ENCODE peak calls at places on chromosomes 6 and 20, in four cellular contexts. S is H1, U is HCT116, E is K562. T is an unnamed sample.

GRCh38 chr20:48916699-48917098 is 4.8 kb upstream of the ARFGEF2 start:
- DNase-seq in S (no peak), U (no peak), E (no peak), T (no peak)

GRCh38 chr6:129863664-129864063 is 2.5 kb upstream of the TMEM244 start:
- DNase-seq in S (no peak), U (peak; percentile 77), E (no peak), T (no peak)

GRCh38 chr6:139841794-139842215 is 467.4 kb upstream of the CITED2 start:
- DNase-seq in S (no peak), U (no peak), E (no peak), T (no peak)

GRCh38 chr20:58131111-58131510 is 97.3 kb downstream of the ANKRD60 start:
- DNase-seq in S (no peak), U (no peak), E (no peak), T (no peak)

GRCh38 chr6:137926207-137926731 is 59.2 kb downstream of the TNFAIP3 start:
- DNase-seq in S (peak; percentile 23), U (peak; percentile 38), E (peak; percentile 57), T (no peak)

GRCh38 chr20:5848711-5849505 is 98.7 kb downstream of the SHLD1 start:
- DNase-seq in S (no peak), U (no peak), E (no peak), T (no peak)

GRCh38 chr6:140846518-140847277 is 1286.0 kb upstream of the GJE1 start:
- DNase-seq in S (no peak), U (no peak), E (no peak), T (no peak)

GRCh38 chr6:3887150-3887700 is 38.1 kb downstream of the FAM50B start:
- DNase-seq in S (no peak), U (no peak), E (no peak), T (peak; percentile 57)

GRCh38 chr20:41178495-41178894 is 41.2 kb downstream of the PLCG1 start:
- DNase-seq in S (no peak), U (no peak), E (no peak), T (no peak)

GRCh38 chr6:30238178-30238795 is 25.1 kb upstream of the TRIM26 start:
- DNase-seq in S (no peak), U (peak; percentile 27), E (peak; percentile 65), T (peak; percentile 60)

GRCh38 chr20:25072226-25072811 is 9.6 kb downstream of the VSX1 start:
- DNase-seq in S (no peak), U (no peak), E (no peak), T (no peak)
- TF ChIP-seq FOSL1 in S (no peak), U (no peak), E (no peak), T (no peak)

DNA sequence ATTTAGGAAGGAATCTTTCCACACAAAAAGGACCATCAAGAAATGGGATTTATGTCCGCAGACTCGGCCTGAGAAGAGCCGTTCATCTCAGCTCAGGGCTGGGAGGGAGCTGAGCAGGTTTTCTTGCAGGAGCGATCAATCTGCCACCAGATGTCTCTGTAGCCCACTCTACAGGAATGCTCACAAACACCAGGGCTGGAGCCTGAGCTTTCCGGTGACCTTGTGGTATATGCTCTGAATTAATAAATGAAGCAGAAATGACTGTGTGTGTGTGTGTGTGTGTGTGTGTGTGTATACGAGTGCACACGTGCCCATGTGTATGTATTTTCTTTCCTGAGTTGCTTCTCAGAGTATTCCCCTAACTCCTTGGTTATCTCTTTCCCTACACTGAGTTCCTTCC is 12.0 kb downstream of the CD83 start:
- DNase-seq in S (peak; percentile 27), U (peak; percentile 34), E (peak; percentile 81), T (peak; percentile 70)
- TF ChIP-seq FOSL1 in S (no peak), U (no peak), E (no peak), T (no peak)

GRCh38 chr20:63005862-63006564 is 751 bp downstream of the BHLHE23 start:
- DNase-seq in S (no peak), U (no peak), E (no peak), T (no peak)
- TF ChIP-seq FOSL1 in S (no peak), U (no peak), E (no peak), T (no peak)

DNA sequence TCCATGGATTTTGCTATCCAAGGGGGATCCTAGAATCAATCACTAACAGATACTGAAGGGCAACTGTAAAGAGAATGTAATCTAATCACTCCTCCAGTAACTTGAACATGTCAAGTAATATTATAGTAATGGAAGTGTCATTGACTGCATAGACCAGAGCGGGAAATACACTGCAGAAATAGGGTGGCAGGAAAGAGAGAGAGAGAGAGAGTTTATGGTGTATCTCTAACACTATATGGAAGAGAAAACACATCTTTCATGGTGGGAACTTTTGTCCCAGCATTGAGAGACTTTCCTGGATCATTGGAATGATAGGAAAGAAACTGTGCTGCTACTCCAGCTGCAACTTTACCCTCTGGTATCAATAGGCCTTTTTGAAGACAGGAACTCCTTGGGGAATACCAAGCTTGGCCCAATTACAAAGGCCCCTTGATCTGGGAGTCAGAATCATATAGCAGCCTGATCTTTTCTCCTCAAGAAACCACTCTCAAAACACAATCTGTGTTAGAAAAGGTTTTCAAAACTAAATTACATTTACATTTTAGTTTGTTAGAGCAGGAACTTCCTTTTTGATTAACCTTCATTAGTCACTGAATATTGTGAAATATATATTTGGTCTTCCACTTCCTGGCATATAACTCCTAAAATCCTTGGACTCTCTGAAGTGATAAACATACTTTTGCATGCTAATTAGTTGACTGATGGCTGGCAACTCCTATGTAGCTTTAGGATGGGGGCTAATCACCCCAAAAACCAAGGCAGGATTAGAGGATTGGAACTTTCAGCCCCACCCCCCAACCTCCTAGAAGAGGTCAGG is 29.5 kb upstream of the RNGTT start:
- DNase-seq in S (no peak), U (no peak), E (no peak), T (no peak)
- TF ChIP-seq FOSL1 in S (no peak), U (no peak), E (no peak), T (no peak)

GRCh38 chr6:20791074-20791473 is 256.8 kb downstream of the CDKAL1 start:
- DNase-seq in S (no peak), U (no peak), E (no peak), T (no peak)
- TF ChIP-seq FOSL1 in S (no peak), U (no peak), E (no peak), T (no peak)

DNA sequence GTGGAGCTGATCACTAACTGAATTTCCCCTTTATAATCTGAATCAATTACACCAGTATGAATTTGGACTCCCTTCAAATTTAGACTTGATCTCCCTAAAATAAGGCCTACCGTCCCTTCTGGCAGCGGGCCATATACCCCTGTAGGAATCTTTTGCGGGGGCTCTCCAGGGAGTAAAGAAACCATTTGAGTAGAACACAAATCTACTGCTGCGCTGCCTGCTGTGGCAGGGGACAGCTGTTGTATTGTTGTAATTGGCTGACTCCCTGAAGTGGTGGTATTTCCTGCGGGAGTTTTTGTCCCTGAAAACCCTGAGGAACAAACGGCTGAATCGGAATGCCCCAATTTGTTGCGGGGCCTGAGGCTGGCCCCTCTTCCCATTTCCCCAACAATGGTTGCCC is 16.0 kb upstream of the PTCRA start:
- DNase-seq in S (no peak), U (no peak), E (no peak), T (no peak)
- TF ChIP-seq FOSL1 in S (no peak), U (no peak), E (no peak), T (no peak)

GRCh38 chr6:117396228-117396627 is 29.5 kb downstream of the ROS1 start:
- DNase-seq in S (no peak), U (no peak), E (no peak), T (peak; percentile 29)

GRCh38 chr6:117399924-117400323 is 25.8 kb downstream of the ROS1 start:
- DNase-seq in S (no peak), U (no peak), E (no peak), T (peak; percentile 20)

GRCh38 chr6:117395164-117395563 is 30.6 kb downstream of the ROS1 start:
- DNase-seq in S (no peak), U (no peak), E (no peak), T (no peak)

GRCh38 chr6:117399126-117399525 is 26.6 kb downstream of the ROS1 start:
- DNase-seq in S (no peak), U (no peak), E (no peak), T (no peak)

GRCh38 chr6:117397536-117398227 is 28.1 kb downstream of the ROS1 start:
- DNase-seq in S (no peak), U (no peak), E (no peak), T (no peak)
- TF ChIP-seq FOSL1 in S (no peak), U (no peak), E (no peak), T (no peak)

GRCh38 chr6:25404693-25405169 is 125.6 kb downstream of the CARMIL1 start:
- DNase-seq in S (no peak), U (no peak), E (no peak), T (no peak)
- TF ChIP-seq FOSL1 in S (no peak), U (no peak), E (no peak), T (no peak)

GRCh38 chr20:47782920-47783552 is 2.2 kb downstream of the SULF2 start:
- DNase-seq in S (no peak), U (no peak), E (no peak), T (peak; percentile 70)

GRCh38 chr20:47784256-47784598 is 1.1 kb downstream of the SULF2 start:
- DNase-seq in S (no peak), U (no peak), E (no peak), T (no peak)

GRCh38 chr20:47785900-47786762 is 850 bp upstream of the SULF2 start:
- DNase-seq in S (no peak), U (peak; percentile 64), E (peak; percentile 35), T (peak; percentile 82)

GRCh38 chr20:47785321-47785899 is at the start of gene SULF2:
- DNase-seq in S (no peak), U (no peak), E (no peak), T (no peak)

DNA sequence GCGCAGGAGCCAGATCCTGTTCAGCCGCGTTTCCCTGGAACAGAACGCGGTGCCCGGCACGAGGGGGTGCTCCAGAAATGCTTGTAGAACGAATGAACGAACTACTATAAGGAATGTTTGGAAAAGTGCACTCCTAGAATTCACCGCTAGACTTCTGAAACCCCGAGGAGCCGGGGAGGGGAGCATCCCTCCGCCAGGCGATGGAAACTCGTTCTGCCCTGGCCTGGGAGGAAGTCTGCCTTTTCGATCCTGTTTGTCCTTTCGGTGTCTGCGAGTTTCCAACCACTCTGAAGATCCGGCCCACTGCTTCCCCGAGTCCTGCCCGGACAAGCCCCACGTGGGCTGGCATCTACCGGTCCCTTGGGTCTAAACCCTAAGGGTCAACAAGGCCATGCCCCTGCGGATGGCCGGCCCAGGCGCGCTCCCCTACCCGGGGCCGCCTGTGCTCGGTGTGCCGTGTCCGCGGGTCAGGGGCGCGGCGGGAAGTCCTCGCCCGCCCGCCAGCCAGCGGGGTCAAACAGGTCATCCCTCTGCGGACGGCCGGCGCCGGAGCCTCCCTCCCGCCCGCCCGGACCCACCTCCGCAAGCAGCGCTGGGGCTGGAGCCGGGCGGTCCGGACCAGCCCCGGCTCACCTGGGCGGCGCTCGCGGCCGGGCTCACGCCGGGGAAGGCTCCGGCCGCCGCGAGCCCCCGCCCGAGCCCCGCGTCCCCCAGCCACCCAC is 521 bp downstream of the SULF2 start:
- DNase-seq in S (no peak), U (no peak), E (no peak), T (peak; percentile 50)
- TF ChIP-seq FOSL1 in S (no peak), U (no peak), E (no peak), T (no peak)

DNA sequence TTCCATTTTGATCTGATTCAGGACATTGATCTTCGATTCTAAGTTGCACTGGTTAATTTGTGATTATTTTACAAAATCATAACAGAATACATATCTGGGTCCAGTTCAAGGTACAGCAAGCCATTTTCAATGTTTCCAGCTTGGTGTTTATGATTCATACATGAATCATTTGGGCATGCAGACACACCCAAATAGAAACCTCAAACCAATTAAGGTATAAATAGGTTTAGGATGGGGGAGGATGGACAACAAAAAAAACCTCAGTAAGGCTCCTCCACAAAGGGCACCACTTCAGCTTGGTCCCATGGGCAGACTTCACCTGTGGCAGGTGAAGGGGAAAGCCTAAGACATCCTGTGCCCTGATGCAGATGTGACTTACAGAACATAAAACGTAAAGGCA is 192.7 kb downstream of the KHDC1L start:
- DNase-seq in S (no peak), U (peak; percentile 12), E (no peak), T (no peak)
- TF ChIP-seq FOSL1 in S (no peak), U (peak; percentile 85), E (peak; percentile 13), T (no peak)